ENCODE peak calls at places on chromosomes 12 and 14, in five cellular contexts. E, B, V, F and H are unnamed samples.

GRCh38 chr12:54937376-54937775 is 47.2 kb downstream of the TESPA1 start:
- DNase-seq in E (no peak), B (no peak), V (no peak), F (no peak), H (no peak)

GRCh38 chr12:6323340-6323994 is 13.0 kb downstream of the PLEKHG6 start:
- DNase-seq in E (no peak), B (peak; percentile 52), V (peak; percentile 92), F (peak; percentile 85), H (no peak)

GRCh38 chr12:71727958-71728357 is 26.7 kb upstream of the RAB21 start:
- DNase-seq in E (no peak), B (no peak), V (no peak), F (no peak), H (no peak)

GRCh38 chr14:95739356-95739755 is 25.4 kb upstream of the TCL1A start:
- DNase-seq in E (no peak), B (no peak), V (no peak), F (no peak), H (no peak)

GRCh38 chr14:95535226-95536021 is 574 bp downstream of the GLRX5 start:
- DNase-seq in E (no peak), B (no peak), V (no peak), F (peak; percentile 77), H (no peak)

GRCh38 chr14:53890611-53891091 is 66.0 kb downstream of the BMP4 start:
- DNase-seq in E (no peak), B (no peak), V (peak; percentile 76), F (no peak), H (no peak)

GRCh38 chr12:70948236-70948975 is 27.9 kb upstream of the PTPRR start:
- DNase-seq in E (no peak), B (no peak), V (peak; percentile 17), F (no peak), H (no peak)

GRCh38 chr14:52355016-52355430 is 40.9 kb downstream of the PTGER2 start:
- DNase-seq in E (no peak), B (no peak), V (no peak), F (no peak), H (no peak)

GRCh38 chr14:55122441-55122986 is 6.5 kb upstream of the LGALS3 start:
- DNase-seq in E (peak; percentile 69), B (no peak), V (no peak), F (no peak), H (peak; percentile 93)

GRCh38 chr12:69570000-69570516 is 15.2 kb upstream of the CCT2 start:
- DNase-seq in E (no peak), B (no peak), V (no peak), F (no peak), H (no peak)

GRCh38 chr12:132771126-132771838 is 9.7 kb upstream of the ANKLE2 start:
- DNase-seq in E (no peak), B (peak; percentile 44), V (no peak), F (no peak), H (no peak)

GRCh38 chr14:91649930-91650329 is 82.0 kb downstream of the CATSPERB start:
- DNase-seq in E (peak; percentile 32), B (no peak), V (peak; percentile 51), F (no peak), H (peak; percentile 22)

GRCh38 chr12:120961604-120962486 is 16.5 kb upstream of the HNF1A start:
- DNase-seq in E (peak; percentile 17), B (no peak), V (peak; percentile 61), F (no peak), H (peak; percentile 95)

GRCh38 chr12:120960657-120961056 is 17.7 kb upstream of the HNF1A start:
- DNase-seq in E (no peak), B (no peak), V (no peak), F (no peak), H (no peak)

GRCh38 chr12:120962487-120963054 is 15.8 kb upstream of the HNF1A start:
- DNase-seq in E (no peak), B (no peak), V (no peak), F (no peak), H (no peak)

GRCh38 chr12:120956579-120957360 is 21.6 kb upstream of the HNF1A start:
- DNase-seq in E (no peak), B (no peak), V (no peak), F (no peak), H (peak; percentile 83)

DNA sequence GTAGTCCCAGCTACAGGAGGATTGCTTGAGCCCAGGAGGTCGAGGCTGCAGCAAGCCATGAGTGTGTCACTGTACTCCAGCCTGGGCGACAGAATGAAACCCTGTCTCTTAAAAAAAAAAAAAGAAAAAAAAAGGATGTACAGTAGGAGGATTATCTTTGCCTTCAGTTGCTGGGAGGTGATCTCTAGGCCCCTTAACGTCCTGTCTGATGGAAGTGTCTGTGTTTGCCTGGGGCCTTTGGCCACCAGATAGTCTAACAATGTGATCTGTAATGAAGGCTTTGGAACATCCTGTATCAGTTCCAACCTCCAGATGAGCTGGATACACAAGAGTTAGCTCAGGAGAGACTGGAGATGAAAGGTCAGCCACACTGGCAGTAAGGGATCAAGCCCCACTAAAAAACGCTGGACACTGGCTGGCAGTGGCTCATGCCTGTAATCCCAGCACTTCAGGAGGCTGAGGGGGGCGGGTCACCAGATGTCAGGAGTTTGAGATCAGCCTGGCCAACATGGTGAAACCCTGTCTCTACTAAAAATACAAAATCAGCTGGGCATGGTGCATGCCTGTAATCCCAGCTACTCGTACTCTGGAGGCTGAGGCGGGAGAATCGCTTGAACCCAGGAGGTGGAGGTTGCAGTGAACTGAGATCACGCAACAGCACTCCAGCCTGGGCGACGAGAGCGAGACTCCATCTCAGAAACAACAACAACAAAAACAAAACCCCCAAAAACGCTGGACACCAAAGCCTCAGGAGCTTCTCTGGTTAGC is 19.0 kb upstream of the HNF1A start:
- DNase-seq in E (no peak), B (no peak), V (no peak), F (no peak), H (no peak)
- TF ChIP-seq CTCF in E (no peak), B (no peak), V (no peak), F (no peak), H (no peak)

GRCh38 chr12:113758165-113758924 is 207.8 kb downstream of the RBM19 start:
- DNase-seq in E (no peak), B (no peak), V (no peak), F (no peak), H (no peak)

GRCh38 chr12:113757223-113758002 is 208.7 kb downstream of the RBM19 start:
- DNase-seq in E (no peak), B (no peak), V (peak; percentile 35), F (no peak), H (no peak)

GRCh38 chr12:113756609-113757008 is 209.5 kb downstream of the RBM19 start:
- DNase-seq in E (no peak), B (no peak), V (no peak), F (no peak), H (no peak)

GRCh38 chr12:113751513-113751912 is 214.6 kb downstream of the RBM19 start:
- DNase-seq in E (no peak), B (no peak), V (no peak), F (no peak), H (no peak)

DNA sequence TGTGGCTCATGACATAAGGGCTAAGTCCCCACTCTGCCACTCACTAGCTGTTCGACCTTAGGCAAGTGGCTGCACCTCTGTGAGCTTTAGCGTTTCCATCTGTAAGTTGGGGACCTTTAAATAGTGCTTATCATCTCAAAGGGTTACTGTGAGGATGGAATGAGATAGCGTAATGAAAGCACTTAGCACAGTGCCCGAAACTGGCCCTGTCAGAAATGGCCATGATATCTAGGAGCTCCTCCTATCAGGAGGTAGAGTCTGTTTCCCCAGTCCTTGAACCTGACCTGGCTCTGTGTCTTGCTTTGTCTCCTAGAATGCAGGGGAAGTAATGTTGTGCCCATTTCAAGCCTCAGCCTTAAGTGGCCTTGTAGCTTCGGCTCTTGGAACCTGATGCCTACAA is 211.0 kb downstream of the RBM19 start:
- DNase-seq in E (no peak), B (no peak), V (no peak), F (no peak), H (no peak)
- H3K27me3 ChIP-seq in E (no peaks in the 10 kb centered on the region), B (peaks cover 3% of the 10 kb centered on the region), V (no peaks in the 10 kb centered on the region), F (no peaks in the 10 kb centered on the region), H (no peaks in the 10 kb centered on the region)

GRCh38 chr12:11621797-11622423 is 27.6 kb upstream of the ETV6 start:
- DNase-seq in E (no peak), B (peak; percentile 22), V (peak; percentile 25), F (no peak), H (no peak)
- TF ChIP-seq CTCF in E (no peak), B (no peak), V (peak; percentile 63), F (peak; percentile 35), H (no peak)

GRCh38 chr14:103935102-103935501 is 6.8 kb downstream of the TDRD9 start:
- DNase-seq in E (no peak), B (no peak), V (no peak), F (no peak), H (no peak)
- H3K27me3 ChIP-seq in E (no peaks in the 10 kb centered on the region), B (no peaks in the 10 kb centered on the region), V (no peaks in the 10 kb centered on the region), F (no peaks in the 10 kb centered on the region), H (no peaks in the 10 kb centered on the region)

GRCh38 chr14:48536318-48536717 is 860.9 kb upstream of the MDGA2 start:
- DNase-seq in E (no peak), B (no peak), V (peak; percentile 87), F (no peak), H (no peak)
- TF ChIP-seq CTCF in E (no peak), B (no peak), V (peak; percentile 83), F (no peak), H (no peak)

DNA sequence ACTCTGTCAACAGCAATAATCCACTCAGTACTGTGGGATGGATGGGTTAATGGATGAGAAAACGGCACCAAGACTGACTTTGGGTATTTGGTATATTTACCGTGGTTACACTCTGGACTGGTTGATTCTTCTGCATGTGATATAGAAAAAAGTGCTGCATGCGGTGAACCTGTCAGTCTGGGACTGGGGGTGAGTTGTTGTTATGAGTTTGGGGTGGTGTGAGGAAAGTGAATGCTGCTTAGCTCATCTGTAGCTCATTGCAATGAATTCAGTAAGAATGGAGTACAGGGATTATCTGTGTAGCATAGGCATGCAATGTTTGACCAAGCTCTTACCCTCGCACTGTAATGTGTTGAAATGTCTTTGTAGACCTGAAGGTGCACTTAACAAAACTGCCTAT is 6.0 kb downstream of the KCNA1 start:
- DNase-seq in E (no peak), B (no peak), V (no peak), F (no peak), H (no peak)
- H3K27me3 ChIP-seq in E (peaks cover 9% of the 10 kb centered on the region), B (peaks cover 4% of the 10 kb centered on the region), V (peaks cover 27% of the 10 kb centered on the region), F (peaks cover 2% of the 10 kb centered on the region), H (peaks cover 25% of the 10 kb centered on the region)

GRCh38 chr12:130177615-130178014 is 15.4 kb downstream of the FZD10 start:
- DNase-seq in E (no peak), B (no peak), V (no peak), F (no peak), H (no peak)
- TF ChIP-seq CTCF in E (no peak), B (no peak), V (no peak), F (no peak), H (no peak)

DNA sequence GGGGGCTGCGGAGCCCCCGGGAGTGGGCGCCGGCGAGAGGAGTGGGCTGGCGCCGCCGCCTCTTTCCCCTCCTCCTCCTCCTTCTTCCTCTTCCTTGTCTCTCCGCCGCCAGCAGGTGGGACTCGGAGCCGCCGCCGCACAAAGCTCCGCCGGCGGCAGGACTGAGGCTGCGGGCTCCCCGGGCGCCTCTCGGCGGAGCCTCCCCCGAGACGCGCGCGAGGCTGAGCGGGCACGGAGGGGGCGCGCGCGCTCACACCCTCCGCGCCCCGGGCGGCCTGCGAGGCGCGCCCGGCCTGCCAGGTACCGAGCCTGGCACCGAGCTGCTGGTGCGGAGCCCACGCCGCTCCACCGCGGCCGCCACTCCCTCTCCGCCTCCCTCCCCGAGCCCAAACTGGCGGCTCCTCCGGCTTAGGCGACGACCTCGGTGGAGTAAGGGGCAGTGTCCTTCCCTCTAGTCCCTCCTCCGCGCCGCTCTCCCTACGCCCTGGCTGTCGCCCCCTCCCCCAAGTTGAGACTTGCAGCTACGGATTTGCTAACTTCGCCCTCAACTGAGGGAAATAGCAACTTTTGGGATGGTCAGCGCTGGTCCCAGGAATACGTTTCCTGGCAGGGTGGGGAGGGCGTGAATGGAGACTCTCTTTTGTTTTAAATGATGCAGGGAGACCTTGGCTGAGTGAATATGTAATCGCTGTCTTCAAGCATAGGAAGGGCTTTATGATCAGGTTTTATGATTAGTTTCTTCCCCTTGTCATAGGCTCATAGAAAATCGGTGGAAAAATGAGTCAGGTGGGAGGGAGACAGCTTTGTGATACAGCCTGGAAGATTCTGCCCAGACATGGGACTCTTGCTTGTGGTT is 199.5 kb upstream of the CAND1 start:
- DNase-seq in E (no peak), B (peak; percentile 39), V (peak; percentile 87), F (peak; percentile 48), H (peak; percentile 26)
- H3K27me3 ChIP-seq in E (no peaks in the 10 kb centered on the region), B (peaks cover 4% of the 10 kb centered on the region), V (peaks cover 33% of the 10 kb centered on the region), F (no peaks in the 10 kb centered on the region), H (no peaks in the 10 kb centered on the region)